ENCODE peak calls at places on chromosome X, in six cellular contexts. One of them, this sample, is unnamed.

GRCh38 chrX:41276661-41277506 is 57.1 kb upstream of the DDX3X start:
- DNase-seq in HCEC 1CT: no peak
- DNase-seq in T-cell: no peak
- DNase-seq in ureter: no peak
- DNase-seq in substantia nigra: no peak
- DNase-seq in CD14-positive monocyte: no peak
- DNase-seq in this sample: peak

GRCh38 chrX:154411981-154412340 is 622 bp downstream of the TAFAZZIN start:
- DNase-seq in HCEC 1CT: peak
- DNase-seq in T-cell: no peak
- DNase-seq in substantia nigra: no peak
- DNase-seq in ureter: peak
- DNase-seq in CD14-positive monocyte: peak
- DNase-seq in this sample: peak

GRCh38 chrX:9062621-9063020 is 28.7 kb upstream of the FAM9B start:
- DNase-seq in ureter: no peak
- DNase-seq in substantia nigra: no peak
- DNase-seq in T-cell: no peak
- DNase-seq in CD14-positive monocyte: no peak
- DNase-seq in HCEC 1CT: no peak
- DNase-seq in this sample: no peak

GRCh38 chrX:38341442-38341841 is 11.0 kb upstream of the OTC start:
- DNase-seq in T-cell: no peak
- DNase-seq in ureter: no peak
- DNase-seq in CD14-positive monocyte: no peak
- DNase-seq in substantia nigra: no peak
- DNase-seq in HCEC 1CT: no peak
- DNase-seq in this sample: no peak

GRCh38 chrX:142043196-142043595 is 139.5 kb downstream of the MAGEC1 start:
- DNase-seq in substantia nigra: no peak
- DNase-seq in T-cell: no peak
- DNase-seq in HCEC 1CT: no peak
- DNase-seq in ureter: no peak
- DNase-seq in CD14-positive monocyte: no peak
- DNase-seq in this sample: no peak

GRCh38 chrX:131762802-131763234 is 218.9 kb downstream of the OR13H1 start:
- DNase-seq in CD14-positive monocyte: no peak
- DNase-seq in ureter: peak
- DNase-seq in substantia nigra: no peak
- DNase-seq in HCEC 1CT: peak
- DNase-seq in T-cell: no peak
- DNase-seq in this sample: peak

GRCh38 chrX:103211012-103211715 is 3.7 kb upstream of the BEX4 start:
- DNase-seq in T-cell: no peak
- DNase-seq in ureter: peak
- DNase-seq in substantia nigra: no peak
- DNase-seq in CD14-positive monocyte: peak
- DNase-seq in HCEC 1CT: peak
- DNase-seq in this sample: peak

GRCh38 chrX:9703406-9703805 is 62.2 kb downstream of the GPR143 start:
- DNase-seq in T-cell: no peak
- DNase-seq in ureter: no peak
- DNase-seq in HCEC 1CT: no peak
- DNase-seq in substantia nigra: no peak
- DNase-seq in CD14-positive monocyte: no peak
- DNase-seq in this sample: no peak

GRCh38 chrX:106672527-106672926 is 54.0 kb upstream of the RNF128 start:
- DNase-seq in ureter: peak
- DNase-seq in substantia nigra: no peak
- DNase-seq in HCEC 1CT: no peak
- DNase-seq in T-cell: no peak
- DNase-seq in CD14-positive monocyte: no peak
- DNase-seq in this sample: no peak

GRCh38 chrX:119042996-119043395 is 29.8 kb upstream of the CT47C1 start:
- DNase-seq in HCEC 1CT: no peak
- DNase-seq in ureter: no peak
- DNase-seq in CD14-positive monocyte: no peak
- DNase-seq in T-cell: no peak
- DNase-seq in substantia nigra: no peak
- DNase-seq in this sample: no peak

GRCh38 chrX:153636716-153637115 is 10.3 kb upstream of the DUSP9 start:
- DNase-seq in CD14-positive monocyte: no peak
- DNase-seq in substantia nigra: no peak
- DNase-seq in HCEC 1CT: no peak
- DNase-seq in ureter: no peak
- DNase-seq in T-cell: no peak
- DNase-seq in this sample: no peak

GRCh38 chrX:109622270-109622669 is 2.7 kb downstream of the KCNE5 start:
- DNase-seq in ureter: no peak
- DNase-seq in HCEC 1CT: no peak
- DNase-seq in substantia nigra: no peak
- DNase-seq in T-cell: no peak
- DNase-seq in CD14-positive monocyte: no peak
- DNase-seq in this sample: no peak

GRCh38 chrX:69503835-69504625 is at the start of gene NALF2:
- DNase-seq in HCEC 1CT: no peak
- DNase-seq in substantia nigra: peak
- DNase-seq in CD14-positive monocyte: no peak
- DNase-seq in T-cell: no peak
- DNase-seq in ureter: peak
- DNase-seq in this sample: peak

GRCh38 chrX:37455381-37455780 is 106.2 kb downstream of the PRRG1 start:
- DNase-seq in ureter: no peak
- DNase-seq in HCEC 1CT: no peak
- DNase-seq in substantia nigra: no peak
- DNase-seq in CD14-positive monocyte: no peak
- DNase-seq in T-cell: no peak
- DNase-seq in this sample: no peak

GRCh38 chrX:130009658-130010223 is 27.3 kb downstream of the BCORL1 start:
- DNase-seq in HCEC 1CT: no peak
- DNase-seq in CD14-positive monocyte: no peak
- DNase-seq in T-cell: no peak
- DNase-seq in substantia nigra: no peak
- DNase-seq in ureter: no peak
- DNase-seq in this sample: no peak

GRCh38 chrX:30957753-30958152 is 68.7 kb upstream of the TAB3 start:
- DNase-seq in substantia nigra: no peak
- DNase-seq in ureter: no peak
- DNase-seq in HCEC 1CT: peak
- DNase-seq in T-cell: no peak
- DNase-seq in CD14-positive monocyte: no peak
- DNase-seq in this sample: no peak

GRCh38 chrX:103791826-103792458 is 15.3 kb downstream of the PLP1 start:
- DNase-seq in CD14-positive monocyte: no peak
- DNase-seq in ureter: no peak
- DNase-seq in T-cell: no peak
- DNase-seq in HCEC 1CT: peak
- DNase-seq in substantia nigra: no peak
- DNase-seq in this sample: no peak